ENCODE peak calls at places on chromosomes 16 and 17, in four cellular contexts. T, W, O and B are unnamed samples.

GRCh38 chr17:7695586-7695985 is 7.3 kb downstream of the WRAP53 start:
- DNase-seq in T (no peak), W (no peak), O (no peak), B (no peak)

GRCh38 chr16:65414284-65414984 is 292.6 kb upstream of the CDH11 start:
- DNase-seq in T (no peak), W (no peak), O (no peak), B (no peak)

GRCh38 chr16:50591800-50592771 is 43.9 kb downstream of the NKD1 start:
- DNase-seq in T (peak; percentile 70), W (no peak), O (no peak), B (no peak)

GRCh38 chr16:28298511-28298878 is 6.2 kb downstream of the SBK1 start:
- DNase-seq in T (no peak), W (no peak), O (no peak), B (no peak)

GRCh38 chr17:73650617-73651200 is 6.5 kb upstream of the SDK2 start:
- DNase-seq in T (no peak), W (no peak), O (no peak), B (no peak)

GRCh38 chr17:64171041-64171440 is 41.1 kb upstream of the ERN1 start:
- DNase-seq in T (no peak), W (peak; percentile 40), O (peak; percentile 16), B (no peak)

GRCh38 chr16:50838165-50838564 is 96.3 kb downstream of the CYLD start:
- DNase-seq in T (no peak), W (no peak), O (no peak), B (no peak)

GRCh38 chr16:51276335-51276734 is 125.3 kb upstream of the SALL1 start:
- DNase-seq in T (no peak), W (no peak), O (no peak), B (no peak)

GRCh38 chr17:16374129-16374528 is 6.8 kb upstream of the UBB start:
- DNase-seq in T (no peak), W (no peak), O (peak; percentile 44), B (no peak)

GRCh38 chr17:67680445-67681224 is 37.1 kb upstream of the NOL11 start:
- DNase-seq in T (no peak), W (no peak), O (no peak), B (no peak)

GRCh38 chr17:10092595-10092994 is 105.8 kb downstream of the GAS7 start:
- DNase-seq in T (no peak), W (no peak), O (no peak), B (no peak)

GRCh38 chr17:2068589-2069051 is 13.7 kb downstream of the HIC1 start:
- DNase-seq in T (no peak), W (no peak), O (no peak), B (no peak)

GRCh38 chr17:76405967-76406647 is 21.7 kb downstream of the SPHK1 start:
- DNase-seq in T (no peak), W (no peak), O (no peak), B (no peak)

GRCh38 chr17:42200702-42201101 is 6.4 kb upstream of the GHDC start:
- DNase-seq in T (no peak), W (no peak), O (no peak), B (no peak)

GRCh38 chr17:29533976-29534375 is 32.9 kb downstream of the ABHD15 start:
- DNase-seq in T (no peak), W (no peak), O (no peak), B (no peak)

GRCh38 chr16:31087971-31088370 is 772 bp downstream of the PRSS53 start:
- DNase-seq in T (no peak), W (no peak), O (no peak), B (no peak)

GRCh38 chr17:66690166-66690565 is 144.8 kb upstream of the CACNG5 start:
- DNase-seq in T (no peak), W (no peak), O (no peak), B (no peak)

GRCh38 chr16:81710596-81710995 is 68.5 kb upstream of the PLCG2 start:
- DNase-seq in T (no peak), W (no peak), O (peak; percentile 60), B (no peak)

GRCh38 chr16:85220125-85220839 is 108.0 kb upstream of the CIBAR2 start:
- DNase-seq in T (peak; percentile 84), W (no peak), O (no peak), B (no peak)

GRCh38 chr16:31301708-31302400 is 42.1 kb downstream of the ITGAM start:
- DNase-seq in T (no peak), W (peak; percentile 12), O (peak; percentile 30), B (no peak)

GRCh38 chr17:44916059-44916780 is 920 bp upstream of the GFAP start:
- DNase-seq in T (no peak), W (no peak), O (no peak), B (no peak)

GRCh38 chr17:43431741-43432523 is 33.1 kb downstream of the ARL4D start:
- DNase-seq in T (peak; percentile 64), W (no peak), O (no peak), B (no peak)

GRCh38 chr17:72887917-72888316 is 204.6 kb downstream of the SLC39A11 start:
- DNase-seq in T (no peak), W (no peak), O (no peak), B (no peak)

GRCh38 chr16:75506567-75506966 is 11.3 kb upstream of the CHST6 start:
- DNase-seq in T (no peak), W (no peak), O (peak; percentile 73), B (no peak)

GRCh38 chr17:75996665-75997590 is 3.7 kb upstream of the CDK3 start:
- DNase-seq in T (no peak), W (peak; percentile 86), O (no peak), B (no peak)

GRCh38 chr17:57313276-57313835 is 57.0 kb downstream of the MSI2 start:
- DNase-seq in T (no peak), W (no peak), O (no peak), B (no peak)